ENCODE peak calls at places on chromosomes 6 and 20, in nine cellular contexts. One of them, this sample, is unnamed.

GRCh38 chr6:114081730-114082129 is 110.8 kb upstream of the HDAC2 start:
- DNase-seq in GM12878: no peak
- DNase-seq in stomach: no peak
- DNase-seq in transverse colon: no peak
- DNase-seq in H1: no peak
- DNase-seq in A549: no peak
- DNase-seq in SK-N-SH: no peak
- DNase-seq in K562: no peak
- DNase-seq in sigmoid colon: no peak
- DNase-seq in this sample: no peak

GRCh38 chr6:26379236-26380139 is 3.4 kb upstream of the BTN2A2 start:
- DNase-seq in K562: no peak
- DNase-seq in A549: no peak
- DNase-seq in SK-N-SH: no peak
- DNase-seq in transverse colon: no peak
- DNase-seq in stomach: no peak
- DNase-seq in H1: no peak
- DNase-seq in sigmoid colon: no peak
- DNase-seq in GM12878: no peak
- DNase-seq in this sample: no peak

GRCh38 chr20:57786304-57786942 is 76.6 kb upstream of the PMEPA1 start:
- DNase-seq in K562: no peak
- DNase-seq in GM12878: no peak
- DNase-seq in sigmoid colon: no peak
- DNase-seq in transverse colon: no peak
- DNase-seq in A549: no peak
- DNase-seq in stomach: no peak
- DNase-seq in H1: no peak
- DNase-seq in SK-N-SH: no peak
- DNase-seq in this sample: no peak

GRCh38 chr6:3825331-3825831 is 23.8 kb upstream of the FAM50B start:
- DNase-seq in transverse colon: no peak
- DNase-seq in H1: peak; percentile 33
- DNase-seq in GM12878: no peak
- DNase-seq in stomach: peak; percentile 49
- DNase-seq in sigmoid colon: peak; percentile 77
- DNase-seq in SK-N-SH: no peak
- DNase-seq in A549: peak; percentile 40
- DNase-seq in K562: peak; percentile 42
- DNase-seq in this sample: no peak

GRCh38 chr6:136593748-136594490 is 43.7 kb upstream of the MAP7 start:
- DNase-seq in sigmoid colon: no peak
- DNase-seq in K562: no peak
- DNase-seq in H1: no peak
- DNase-seq in SK-N-SH: no peak
- DNase-seq in transverse colon: peak; percentile 17
- DNase-seq in stomach: peak; percentile 57
- DNase-seq in A549: peak; percentile 52
- DNase-seq in GM12878: peak; percentile 94
- DNase-seq in this sample: no peak

GRCh38 chr6:47407295-47408281 is 70.0 kb upstream of the CD2AP start:
- DNase-seq in K562: no peak
- DNase-seq in SK-N-SH: no peak
- DNase-seq in GM12878: no peak
- DNase-seq in A549: peak; percentile 69
- DNase-seq in sigmoid colon: no peak
- DNase-seq in transverse colon: no peak
- DNase-seq in H1: no peak
- DNase-seq in stomach: no peak
- DNase-seq in this sample: no peak

GRCh38 chr6:128244751-128245405 is 275.5 kb downstream of the PTPRK start:
- DNase-seq in SK-N-SH: no peak
- DNase-seq in transverse colon: no peak
- DNase-seq in sigmoid colon: no peak
- DNase-seq in H1: no peak
- DNase-seq in GM12878: no peak
- DNase-seq in A549: no peak
- DNase-seq in K562: no peak
- DNase-seq in stomach: no peak
- DNase-seq in this sample: no peak

GRCh38 chr20:23035731-23036130 is 619 bp downstream of the SSTR4 start:
- DNase-seq in SK-N-SH: no peak
- DNase-seq in sigmoid colon: no peak
- DNase-seq in H1: no peak
- DNase-seq in A549: no peak
- DNase-seq in K562: no peak
- DNase-seq in transverse colon: no peak
- DNase-seq in GM12878: no peak
- DNase-seq in stomach: no peak
- DNase-seq in this sample: no peak

DNA sequence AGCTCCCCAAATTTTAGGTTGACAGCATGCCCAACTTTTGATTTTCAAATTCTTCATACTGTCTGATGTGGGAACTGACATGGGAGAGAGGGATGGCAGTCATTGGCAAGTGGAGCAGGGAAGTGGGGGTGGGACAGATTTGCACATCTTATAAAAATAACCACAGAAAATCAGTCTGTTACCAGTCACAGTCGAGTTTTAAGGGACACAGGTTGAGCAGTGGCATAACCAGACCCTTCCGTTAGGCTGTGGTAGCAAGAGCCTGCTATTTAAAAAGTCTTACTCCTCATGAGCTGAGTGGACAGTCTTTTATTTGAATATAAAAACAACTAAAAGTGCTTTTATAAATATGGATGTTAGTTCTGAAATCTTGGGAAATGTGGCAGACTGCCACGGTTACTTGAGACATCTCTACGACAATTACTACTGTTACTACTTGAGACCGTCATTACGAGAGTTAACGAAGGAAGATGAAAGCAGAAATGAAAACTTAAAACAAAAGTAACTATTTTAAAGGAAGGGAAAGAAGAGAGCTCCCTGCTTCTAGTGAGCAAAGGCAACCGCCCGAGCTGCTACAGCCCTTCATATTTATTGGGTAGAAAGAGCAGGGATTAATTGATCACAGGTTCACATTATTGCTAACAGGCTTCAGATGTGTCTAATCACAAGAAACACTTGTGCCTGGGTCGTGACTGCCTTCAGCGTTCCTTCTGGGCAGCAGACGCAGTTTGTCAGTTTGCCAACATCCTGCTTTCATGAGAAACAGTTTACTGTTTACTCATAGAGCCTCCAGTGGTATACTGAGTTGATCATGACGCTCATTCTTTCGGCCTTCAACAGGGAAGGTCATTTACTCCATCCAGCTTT is 71.3 kb downstream of the EFHC1 start:
- DNase-seq in GM12878: peak; percentile 58
- DNase-seq in SK-N-SH: no peak
- DNase-seq in sigmoid colon: no peak
- DNase-seq in stomach: no peak
- DNase-seq in H1: no peak
- DNase-seq in K562: no peak
- DNase-seq in A549: no peak
- DNase-seq in transverse colon: no peak
- DNase-seq in this sample: peak; percentile 74
- H3K4me1 ChIP-seq in GM12878: peaks cover 56% of the 10 kb centered on the region
- H3K4me1 ChIP-seq in SK-N-SH: peaks cover 5% of the 10 kb centered on the region
- H3K4me1 ChIP-seq in sigmoid colon: no peaks in the 10 kb centered on the region
- H3K4me1 ChIP-seq in stomach: no peaks in the 10 kb centered on the region
- H3K4me1 ChIP-seq in H1: no peaks in the 10 kb centered on the region
- H3K4me1 ChIP-seq in K562: no peaks in the 10 kb centered on the region
- H3K4me1 ChIP-seq in A549: no peaks in the 10 kb centered on the region
- H3K4me1 ChIP-seq in transverse colon: no peaks in the 10 kb centered on the region
- H3K4me1 ChIP-seq in this sample: no peaks in the 10 kb centered on the region

GRCh38 chr20:61746781-61747180 is 318.9 kb downstream of the TAF4 start:
- DNase-seq in A549: no peak
- DNase-seq in H1: no peak
- DNase-seq in GM12878: no peak
- DNase-seq in transverse colon: no peak
- DNase-seq in SK-N-SH: no peak
- DNase-seq in K562: no peak
- DNase-seq in sigmoid colon: no peak
- DNase-seq in stomach: no peak
- DNase-seq in this sample: no peak

GRCh38 chr20:61746147-61746646 is 319.5 kb downstream of the TAF4 start:
- DNase-seq in transverse colon: no peak
- DNase-seq in sigmoid colon: no peak
- DNase-seq in stomach: no peak
- DNase-seq in K562: no peak
- DNase-seq in GM12878: no peak
- DNase-seq in A549: no peak
- DNase-seq in H1: no peak
- DNase-seq in SK-N-SH: no peak
- DNase-seq in this sample: no peak

GRCh38 chr20:61744691-61745396 is 320.8 kb downstream of the TAF4 start:
- DNase-seq in H1: no peak
- DNase-seq in GM12878: no peak
- DNase-seq in A549: peak; percentile 30
- DNase-seq in K562: no peak
- DNase-seq in sigmoid colon: no peak
- DNase-seq in stomach: no peak
- DNase-seq in SK-N-SH: no peak
- DNase-seq in transverse colon: no peak
- DNase-seq in this sample: no peak

GRCh38 chr20:61743606-61744005 is 322.1 kb downstream of the TAF4 start:
- DNase-seq in GM12878: no peak
- DNase-seq in stomach: no peak
- DNase-seq in sigmoid colon: no peak
- DNase-seq in SK-N-SH: no peak
- DNase-seq in K562: no peak
- DNase-seq in A549: no peak
- DNase-seq in H1: no peak
- DNase-seq in transverse colon: no peak
- DNase-seq in this sample: no peak

DNA sequence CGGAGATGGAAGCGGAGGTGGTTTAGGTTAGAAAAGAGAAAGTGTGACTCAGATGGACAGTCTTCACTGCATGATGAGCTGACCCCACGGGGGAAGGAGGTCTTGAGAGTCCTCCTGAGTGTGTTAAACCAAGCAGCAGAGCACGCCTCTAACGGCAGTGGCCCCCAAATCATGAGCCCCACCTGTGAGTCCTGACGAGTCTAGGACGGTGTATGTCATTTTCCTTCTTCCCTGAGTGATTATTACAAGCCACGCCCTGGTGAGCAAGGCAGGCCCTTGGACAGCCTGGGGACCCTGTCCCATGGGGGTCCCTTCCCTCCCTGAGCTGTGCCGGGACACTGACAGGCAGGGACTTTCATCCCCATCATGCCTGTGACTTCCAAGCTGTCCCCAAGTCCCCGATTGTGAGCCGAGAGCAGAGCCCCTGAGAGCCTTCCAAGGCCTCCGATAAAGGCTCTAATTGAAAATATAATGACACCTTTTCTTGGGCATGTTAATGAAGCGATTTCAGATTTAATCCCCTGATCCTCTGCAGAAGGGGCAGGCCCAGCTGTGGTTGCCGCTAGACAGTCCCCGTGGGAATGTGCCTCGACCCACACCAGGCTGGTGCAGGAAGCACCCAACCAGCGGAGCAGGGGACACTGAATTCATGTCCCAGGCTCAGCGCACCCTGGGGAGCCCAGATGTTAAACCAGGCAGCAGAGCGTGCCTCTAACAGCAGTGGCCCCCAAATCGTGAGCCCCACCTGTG is 320.1 kb downstream of the TAF4 start:
- DNase-seq in SK-N-SH: no peak
- DNase-seq in stomach: no peak
- DNase-seq in K562: no peak
- DNase-seq in A549: no peak
- DNase-seq in transverse colon: no peak
- DNase-seq in GM12878: no peak
- DNase-seq in sigmoid colon: no peak
- DNase-seq in H1: no peak
- DNase-seq in this sample: no peak
- TF ChIP-seq EP300 in SK-N-SH: no peak
- TF ChIP-seq EP300 in stomach: no peak
- TF ChIP-seq EP300 in K562: no peak
- TF ChIP-seq EP300 in A549: no peak
- TF ChIP-seq EP300 in transverse colon: no peak
- TF ChIP-seq EP300 in GM12878: no peak
- TF ChIP-seq EP300 in sigmoid colon: no peak
- TF ChIP-seq EP300 in H1: no peak
- TF ChIP-seq EP300 in this sample: no peak

GRCh38 chr6:130366011-130366963 is at the start of gene TMEM200A:
- DNase-seq in K562: peak; percentile 3
- DNase-seq in transverse colon: peak; percentile 23
- DNase-seq in GM12878: no peak
- DNase-seq in stomach: peak; percentile 30
- DNase-seq in A549: no peak
- DNase-seq in sigmoid colon: peak; percentile 80
- DNase-seq in H1: peak; percentile 13
- DNase-seq in SK-N-SH: peak; percentile 48
- DNase-seq in this sample: peak; percentile 90

GRCh38 chr6:130364224-130364780 is 1.5 kb upstream of the TMEM200A start:
- DNase-seq in K562: no peak
- DNase-seq in sigmoid colon: no peak
- DNase-seq in transverse colon: no peak
- DNase-seq in A549: no peak
- DNase-seq in stomach: no peak
- DNase-seq in GM12878: no peak
- DNase-seq in SK-N-SH: no peak
- DNase-seq in H1: no peak
- DNase-seq in this sample: no peak

GRCh38 chr6:130367767-130368166 is 1.9 kb downstream of the TMEM200A start:
- DNase-seq in sigmoid colon: no peak
- DNase-seq in transverse colon: no peak
- DNase-seq in SK-N-SH: no peak
- DNase-seq in K562: no peak
- DNase-seq in H1: no peak
- DNase-seq in A549: no peak
- DNase-seq in GM12878: no peak
- DNase-seq in stomach: no peak
- DNase-seq in this sample: no peak

GRCh38 chr6:130362128-130362527 is 3.7 kb upstream of the TMEM200A start:
- DNase-seq in A549: no peak
- DNase-seq in sigmoid colon: no peak
- DNase-seq in K562: peak; percentile 7
- DNase-seq in H1: no peak
- DNase-seq in transverse colon: peak; percentile 15
- DNase-seq in SK-N-SH: no peak
- DNase-seq in GM12878: no peak
- DNase-seq in stomach: no peak
- DNase-seq in this sample: peak; percentile 70

GRCh38 chr6:130365166-130366010 is 429 bp upstream of the TMEM200A start:
- DNase-seq in SK-N-SH: peak; percentile 84
- DNase-seq in transverse colon: peak; percentile 55
- DNase-seq in sigmoid colon: peak; percentile 80
- DNase-seq in K562: peak; percentile 68
- DNase-seq in A549: peak; percentile 12
- DNase-seq in GM12878: no peak
- DNase-seq in stomach: peak; percentile 62
- DNase-seq in H1: peak; percentile 39
- DNase-seq in this sample: peak; percentile 90
- TF ChIP-seq CTCF in SK-N-SH: peak; percentile 82
- TF ChIP-seq CTCF in transverse colon: peak; percentile 65
- TF ChIP-seq CTCF in sigmoid colon: peak; percentile 54
- TF ChIP-seq CTCF in K562: peak; percentile 62
- TF ChIP-seq CTCF in A549: peak; percentile 49
- TF ChIP-seq CTCF in GM12878: peak; percentile 69
- TF ChIP-seq CTCF in stomach: peak; percentile 40
- TF ChIP-seq CTCF in H1: peak; percentile 73
- TF ChIP-seq CTCF in this sample: peak; percentile 32

GRCh38 chr6:10332121-10332520 is 82.8 kb downstream of the TFAP2A start:
- DNase-seq in H1: no peak
- DNase-seq in SK-N-SH: no peak
- DNase-seq in GM12878: no peak
- DNase-seq in transverse colon: no peak
- DNase-seq in K562: no peak
- DNase-seq in stomach: no peak
- DNase-seq in sigmoid colon: no peak
- DNase-seq in A549: no peak
- DNase-seq in this sample: no peak

GRCh38 chr6:10330515-10330914 is 84.4 kb downstream of the TFAP2A start:
- DNase-seq in stomach: no peak
- DNase-seq in H1: no peak
- DNase-seq in GM12878: no peak
- DNase-seq in A549: no peak
- DNase-seq in K562: no peak
- DNase-seq in SK-N-SH: no peak
- DNase-seq in transverse colon: no peak
- DNase-seq in sigmoid colon: no peak
- DNase-seq in this sample: no peak

GRCh38 chr6:10331336-10331735 is 83.5 kb downstream of the TFAP2A start:
- DNase-seq in transverse colon: no peak
- DNase-seq in sigmoid colon: no peak
- DNase-seq in SK-N-SH: no peak
- DNase-seq in H1: no peak
- DNase-seq in A549: no peak
- DNase-seq in K562: no peak
- DNase-seq in stomach: no peak
- DNase-seq in GM12878: no peak
- DNase-seq in this sample: no peak
- H3K4me1 ChIP-seq in transverse colon: no peaks in the 10 kb centered on the region
- H3K4me1 ChIP-seq in sigmoid colon: no peaks in the 10 kb centered on the region
- H3K4me1 ChIP-seq in SK-N-SH: no peaks in the 10 kb centered on the region
- H3K4me1 ChIP-seq in H1: no peaks in the 10 kb centered on the region
- H3K4me1 ChIP-seq in A549: peaks cover 10% of the 10 kb centered on the region
- H3K4me1 ChIP-seq in K562: no peaks in the 10 kb centered on the region
- H3K4me1 ChIP-seq in stomach: no peaks in the 10 kb centered on the region
- H3K4me1 ChIP-seq in GM12878: no peaks in the 10 kb centered on the region
- H3K4me1 ChIP-seq in this sample: no peaks in the 10 kb centered on the region

This sample was measured in esophagus muscularis mucosa.